ENCODE peak calls at places on chromosomes 11 and 22, in five cellular contexts. Z, A, J, T and W are unnamed samples.

GRCh38 chr11:119709638-119710346 is 19.2 kb downstream of the NECTIN1 start:
- DNase-seq in Z (peak), A (peak), J (peak), T (no peak), W (no peak)

GRCh38 chr22:39472570-39473556 is 16.1 kb downstream of the MGAT3 start:
- DNase-seq in Z (no peak), A (no peak), J (no peak), T (no peak), W (peak)

GRCh38 chr11:67463680-67464410 is 5.2 kb downstream of the TMEM134 start:
- DNase-seq in Z (no peak), A (no peak), J (peak), T (no peak), W (peak)

GRCh38 chr11:33891714-33892327 is at the start of gene LMO2:
- DNase-seq in Z (no peak), A (no peak), J (no peak), T (no peak), W (no peak)

GRCh38 chr22:19291218-19291579 is 320 bp downstream of the CLTCL1 start:
- DNase-seq in Z (no peak), A (no peak), J (no peak), T (peak), W (no peak)

GRCh38 chr11:96448225-96448624 is 58.4 kb downstream of the JRKL start:
- DNase-seq in Z (no peak), A (no peak), J (no peak), T (no peak), W (no peak)

GRCh38 chr22:35043251-35043931 is 22.6 kb upstream of the ISX start:
- DNase-seq in Z (no peak), A (no peak), J (no peak), T (no peak), W (no peak)

GRCh38 chr11:32003335-32003734 is 87.5 kb upstream of the RCN1 start:
- DNase-seq in Z (no peak), A (no peak), J (no peak), T (no peak), W (no peak)

GRCh38 chr22:47452184-47452583 is 689.7 kb downstream of the TBC1D22A start:
- DNase-seq in Z (no peak), A (no peak), J (no peak), T (no peak), W (no peak)

GRCh38 chr11:119367661-119368120 is 13.8 kb downstream of the USP2 start:
- DNase-seq in Z (no peak), A (no peak), J (no peak), T (no peak), W (no peak)

GRCh38 chr11:44623716-44624491 is 58.4 kb downstream of the CD82 start:
- DNase-seq in Z (peak), A (no peak), J (no peak), T (peak), W (no peak)

GRCh38 chr22:44807915-44808690 is 55.7 kb downstream of the ARHGAP8 start:
- DNase-seq in Z (no peak), A (no peak), J (no peak), T (peak), W (no peak)

GRCh38 chr11:133522344-133522743 is 10.0 kb downstream of the OPCML start:
- DNase-seq in Z (no peak), A (no peak), J (no peak), T (no peak), W (peak)

GRCh38 chr22:41596776-41597634 is 7.4 kb upstream of the PMM1 start:
- DNase-seq in Z (peak), A (peak), J (peak), T (peak), W (peak)

GRCh38 chr11:44456544-44457270 is 108.8 kb upstream of the CD82 start:
- DNase-seq in Z (no peak), A (no peak), J (no peak), T (peak), W (no peak)

GRCh38 chr11:73225851-73226250 is 7.8 kb downstream of the P2RY2 start:
- DNase-seq in Z (no peak), A (no peak), J (no peak), T (no peak), W (no peak)

GRCh38 chr11:119861160-119861559 is 132.2 kb upstream of the NECTIN1 start:
- DNase-seq in Z (no peak), A (no peak), J (no peak), T (no peak), W (no peak)

GRCh38 chr11:59792507-59792906 is 18.1 kb downstream of the MRPL16 start:
- DNase-seq in Z (no peak), A (no peak), J (no peak), T (no peak), W (no peak)

GRCh38 chr11:76604652-76605241 is 65.8 kb downstream of the LRRC32 start:
- DNase-seq in Z (peak), A (no peak), J (peak), T (no peak), W (no peak)

GRCh38 chr22:47446821-47447810 is 684.7 kb downstream of the TBC1D22A start:
- DNase-seq in Z (no peak), A (no peak), J (no peak), T (no peak), W (no peak)

GRCh38 chr11:20621679-20622078 is 22.3 kb downstream of the SLC6A5 start:
- DNase-seq in Z (no peak), A (no peak), J (no peak), T (peak), W (no peak)

GRCh38 chr11:63613517-63614135 is 607 bp downstream of the PLAAT3 start:
- DNase-seq in Z (no peak), A (no peak), J (peak), T (no peak), W (peak)

GRCh38 chr22:42978453-42979103 is 36.4 kb downstream of the PACSIN2 start:
- DNase-seq in Z (peak), A (peak), J (no peak), T (no peak), W (peak)

GRCh38 chr22:20937031-20937793 is 20.0 kb downstream of the CRKL start:
- DNase-seq in Z (no peak), A (no peak), J (no peak), T (no peak), W (no peak)

GRCh38 chr11:103091024-103091423 is 936 bp downstream of the DCUN1D5 start:
- DNase-seq in Z (peak), A (peak), J (peak), T (no peak), W (no peak)

GRCh38 chr11:92380882-92381281 is 156.3 kb downstream of the FAT3 start:
- DNase-seq in Z (peak), A (no peak), J (no peak), T (no peak), W (no peak)

GRCh38 chr11:20669833-20670684 is 673 bp downstream of the NELL1 start:
- DNase-seq in Z (no peak), A (no peak), J (no peak), T (peak), W (no peak)

GRCh38 chr11:72683782-72684200 is 9.6 kb upstream of the PDE2A start:
- DNase-seq in Z (peak), A (peak), J (peak), T (peak), W (peak)

GRCh38 chr11:2912498-2912897 is 16.7 kb downstream of the PHLDA2 start:
- DNase-seq in Z (peak), A (no peak), J (peak), T (no peak), W (peak)

GRCh38 chr11:56624661-56625110 is 10.0 kb upstream of the OR5M1 start:
- DNase-seq in Z (peak), A (peak), J (peak), T (no peak), W (peak)

GRCh38 chr22:35227248-35227647 is 30.0 kb upstream of the HMGXB4 start:
- DNase-seq in Z (no peak), A (no peak), J (no peak), T (peak), W (no peak)

GRCh38 chr11:66643745-66644437 is 5.4 kb downstream of the RBM4 start:
- DNase-seq in Z (no peak), A (no peak), J (no peak), T (no peak), W (no peak)

GRCh38 chr22:30324008-30324730 is 2.6 kb downstream of the TBC1D10A start:
- DNase-seq in Z (peak), A (no peak), J (peak), T (no peak), W (no peak)

GRCh38 chr11:31806944-31807790 is 4.0 kb downstream of the PAX6 start:
- DNase-seq in Z (no peak), A (no peak), J (no peak), T (peak), W (no peak)

GRCh38 chr11:46272816-46273427 is 4.5 kb upstream of the CREB3L1 start:
- DNase-seq in Z (peak), A (no peak), J (peak), T (no peak), W (no peak)

GRCh38 chr22:21650823-21651520 is 8.9 kb downstream of the SDF2L1 start:
- DNase-seq in Z (no peak), A (no peak), J (no peak), T (no peak), W (no peak)

GRCh38 chr11:105000797-105001196 is 22.2 kb downstream of the CASP5 start:
- DNase-seq in Z (no peak), A (no peak), J (no peak), T (peak), W (peak)

GRCh38 chr11:69113646-69114340 is 41.9 kb upstream of the SMIM38 start:
- DNase-seq in Z (no peak), A (no peak), J (no peak), T (no peak), W (no peak)

GRCh38 chr11:105100206-105100605 is 39.4 kb downstream of the CARD18 start:
- DNase-seq in Z (no peak), A (no peak), J (peak), T (no peak), W (peak)

GRCh38 chr22:31347251-31348008 is 1.3 kb upstream of the PATZ1 start:
- DNase-seq in Z (peak), A (peak), J (peak), T (peak), W (peak)
- H4K91ac ChIP-seq in Z (peak), A (peak), J (peak), T (peak), W (peak)

DNA sequence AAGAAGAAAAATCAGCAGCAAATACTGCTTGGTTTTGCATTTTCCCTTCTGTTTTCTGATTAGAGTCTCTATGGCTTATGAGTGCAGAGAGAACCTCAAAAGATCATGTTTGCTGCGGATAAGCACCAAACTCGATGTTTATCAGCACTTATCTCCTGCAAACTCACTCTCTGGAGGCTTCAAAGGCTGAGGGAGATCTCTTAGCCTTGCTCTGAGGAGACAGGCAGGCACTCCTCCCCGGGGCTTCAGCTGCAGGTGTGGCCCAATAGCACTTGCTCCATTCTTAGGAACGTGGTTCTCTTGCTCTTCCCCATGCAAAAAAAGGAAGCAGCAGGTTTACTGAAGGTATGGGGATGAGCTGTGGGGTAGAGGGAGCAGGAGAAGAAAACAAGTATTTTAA is 45.1 kb downstream of the FLI1 start:
- DNase-seq in Z (no peak), A (no peak), J (no peak), T (no peak), W (peak)
- H3K4me3 ChIP-seq in Z (no peak), A (no peak), J (no peak), T (no peak), W (no peak)

GRCh38 chr11:117020873-117021564 is 77.2 kb downstream of the SIK3 start:
- DNase-seq in Z (no peak), A (no peak), J (no peak), T (no peak), W (no peak)

GRCh38 chr11:117023178-117023577 is 75.0 kb downstream of the SIK3 start:
- DNase-seq in Z (no peak), A (no peak), J (no peak), T (no peak), W (no peak)

GRCh38 chr11:117019871-117020270 is 78.4 kb downstream of the SIK3 start:
- DNase-seq in Z (no peak), A (no peak), J (no peak), T (no peak), W (no peak)

GRCh38 chr11:117020287-117020686 is 77.9 kb downstream of the SIK3 start:
- DNase-seq in Z (no peak), A (no peak), J (no peak), T (no peak), W (no peak)

GRCh38 chr11:117022526-117022925 is 75.7 kb downstream of the SIK3 start:
- DNase-seq in Z (no peak), A (no peak), J (no peak), T (no peak), W (no peak)
- H3K4me2 ChIP-seq in Z (no peak), A (no peak), J (no peak), T (no peak), W (no peak)

GRCh38 chr22:36329217-36330078 is 58.3 kb downstream of the MYH9 start:
- DNase-seq in Z (peak), A (peak), J (peak), T (peak), W (peak)
- H4K91ac ChIP-seq in Z (peak), A (peak), J (peak), T (peak), W (peak)